ENCODE peak calls at places on chromosomes 3 and 15, in eight cellular contexts. G is sigmoid colon, J is A549, P is transverse colon, V is ovary, R is SK-N-SH, T is HepG2, F is tibial nerve. K is an unnamed sample. For H3K4me1, the result is how much of the 10 kb centered on the place peaks cover.

GRCh38 chr3:187473778-187474406 is 105.7 kb downstream of the RTP4 start:
- DNase-seq in G (no peak), J (peak), P (no peak), V (no peak), R (no peak), T (no peak), F (no peak), K (no peak)

GRCh38 chr3:154971771-154972326 is 108.3 kb upstream of the MME start:
- DNase-seq in G (no peak), J (peak), P (no peak), V (no peak), R (no peak), T (no peak), F (no peak), K (no peak)

GRCh38 chr3:132283440-132283839 is 33.8 kb upstream of the ACP3 start:
- DNase-seq in G (no peak), J (no peak), P (no peak), V (no peak), R (no peak), T (no peak), F (peak), K (peak)

GRCh38 chr15:95864467-95864886 is 466.0 kb upstream of the NR2F2 start:
- DNase-seq in G (peak), J (no peak), P (peak), V (peak), R (no peak), T (no peak), F (no peak), K (no peak)

GRCh38 chr3:194194051-194194756 is 58.3 kb downstream of the HES1 start:
- DNase-seq in G (no peak), J (no peak), P (no peak), V (no peak), R (no peak), T (no peak), F (no peak), K (no peak)

GRCh38 chr3:108089544-108089943 is 1.3 kb downstream of the CD47 start:
- DNase-seq in G (no peak), J (no peak), P (no peak), V (no peak), R (no peak), T (no peak), F (no peak), K (no peak)

GRCh38 chr3:99023590-99024192 is 122.2 kb upstream of the DCBLD2 start:
- DNase-seq in G (no peak), J (peak), P (no peak), V (no peak), R (peak), T (peak), F (peak), K (no peak)

GRCh38 chr3:191328963-191329653 is at the start of gene CCDC50:
- DNase-seq in G (peak), J (peak), P (peak), V (peak), R (peak), T (peak), F (peak), K (peak)

GRCh38 chr3:39263576-39263975 is 16.3 kb downstream of the CX3CR1 start:
- DNase-seq in G (no peak), J (no peak), P (no peak), V (no peak), R (no peak), T (no peak), F (no peak), K (no peak)

GRCh38 chr3:186915808-186916796 is 14.2 kb upstream of the ST6GAL1 start:
- DNase-seq in G (no peak), J (no peak), P (no peak), V (no peak), R (peak), T (no peak), F (no peak), K (no peak)

GRCh38 chr3:195886181-195887141 is 21.9 kb downstream of the TNK2 start:
- DNase-seq in G (peak), J (no peak), P (no peak), V (no peak), R (no peak), T (no peak), F (no peak), K (no peak)

GRCh38 chr15:74497584-74497983 is 36.6 kb upstream of the UBL7 start:
- DNase-seq in G (no peak), J (no peak), P (peak), V (no peak), R (no peak), T (no peak), F (no peak), K (no peak)

GRCh38 chr15:67897646-67898045 is 57.8 kb upstream of the RNU6-1 start:
- DNase-seq in G (no peak), J (no peak), P (no peak), V (no peak), R (no peak), T (no peak), F (no peak), K (no peak)

GRCh38 chr15:40891810-40892448 is 2.3 kb upstream of the VPS18 start:
- DNase-seq in G (no peak), J (peak), P (peak), V (no peak), R (peak), T (peak), F (no peak), K (no peak)

GRCh38 chr3:47377186-47377585 is 3.6 kb upstream of the PTPN23 start:
- DNase-seq in G (no peak), J (no peak), P (no peak), V (no peak), R (no peak), T (no peak), F (no peak), K (no peak)
- TF ChIP-seq EP300 in G (no peak), J (no peak), P (no peak), V (no peak), R (no peak), T (no peak), F (no peak), K (no peak)

DNA sequence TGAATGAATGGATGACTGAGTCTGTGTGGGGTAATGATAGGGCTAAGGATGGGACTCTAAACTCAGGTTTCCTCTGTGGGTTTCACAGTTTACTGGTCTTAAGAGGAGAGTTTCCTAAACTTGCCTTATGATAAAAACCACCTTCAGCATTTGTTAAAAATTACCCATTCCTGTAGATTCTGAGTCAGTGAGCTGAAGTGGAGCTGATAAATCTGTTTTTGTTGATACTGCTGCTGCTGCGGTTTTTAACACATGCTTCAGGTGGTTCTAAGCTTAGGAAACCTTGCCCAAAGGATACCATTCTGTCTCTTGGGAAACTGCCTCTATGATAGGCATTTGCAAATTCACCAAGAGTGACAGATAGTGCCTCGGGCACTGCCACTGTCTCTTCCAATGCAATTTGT is 52.6 kb downstream of the MECOM start:
- DNase-seq in G (no peak), J (no peak), P (no peak), V (no peak), R (no peak), T (no peak), F (no peak), K (no peak)
- H3K27ac ChIP-seq in G (no peak), J (no peak), P (no peak), V (no peak), R (no peak), T (no peak), F (no peak), K (no peak)

GRCh38 chr3:141753399-141753798 is 9.8 kb upstream of the GRK7 start:
- DNase-seq in G (no peak), J (no peak), P (no peak), V (no peak), R (no peak), T (no peak), F (no peak), K (no peak)
- H3K4me1 ChIP-seq in G (under half), J (under half), P (under half), V (under half), R (under half), T (under half), F (under half), K (under half)

DNA sequence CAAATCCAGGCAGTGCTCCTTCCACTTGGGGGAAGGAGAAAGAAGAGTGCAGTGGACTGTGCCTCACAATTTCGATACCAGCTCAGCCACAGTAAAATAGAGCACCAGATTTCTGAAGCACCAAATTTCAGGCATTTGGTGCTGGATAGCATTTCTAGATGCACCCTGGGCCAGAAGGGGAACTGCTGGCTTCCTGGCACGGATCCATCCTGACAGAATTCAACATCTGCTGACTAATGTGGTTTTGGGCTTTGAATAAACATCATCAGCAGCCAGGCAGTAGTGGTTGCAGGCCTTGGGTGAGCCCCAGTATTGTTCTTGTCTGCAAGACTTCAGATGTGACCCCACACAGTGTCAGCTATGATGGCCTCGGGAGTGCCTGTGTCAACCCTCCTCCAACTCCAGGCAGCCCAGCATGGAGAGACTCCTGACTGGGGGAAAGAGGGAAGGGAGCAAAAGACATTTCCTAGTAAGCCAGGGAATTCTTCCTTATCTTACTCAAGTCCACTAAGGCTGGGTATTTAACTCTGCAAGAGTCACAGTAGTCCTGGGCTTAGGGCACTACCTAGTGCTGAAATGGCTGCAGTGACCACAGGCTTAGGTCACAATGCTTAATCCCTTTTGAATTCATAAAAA is 74.9 kb downstream of the SPATA16 start:
- DNase-seq in G (no peak), J (no peak), P (no peak), V (no peak), R (peak), T (no peak), F (no peak), K (no peak)
- TF ChIP-seq EP300 in G (no peak), J (no peak), P (no peak), V (no peak), R (no peak), T (no peak), F (no peak), K (no peak)

GRCh38 chr3:11283126-11283478 is 10.9 kb downstream of the ATG7 start:
- DNase-seq in G (no peak), J (no peak), P (no peak), V (no peak), R (no peak), T (no peak), F (no peak), K (no peak)
- H3K27ac ChIP-seq in G (peak), J (no peak), P (peak), V (no peak), R (no peak), T (no peak), F (peak), K (peak)

GRCh38 chr3:13526626-13526949 is 22.3 kb upstream of the FBLN2 start:
- DNase-seq in G (no peak), J (no peak), P (no peak), V (no peak), R (no peak), T (no peak), F (no peak), K (no peak)
- H3K4me1 ChIP-seq in G (under half), J (under half), P (under half), V (under half), R (under half), T (under half), F (half or more), K (under half)

DNA sequence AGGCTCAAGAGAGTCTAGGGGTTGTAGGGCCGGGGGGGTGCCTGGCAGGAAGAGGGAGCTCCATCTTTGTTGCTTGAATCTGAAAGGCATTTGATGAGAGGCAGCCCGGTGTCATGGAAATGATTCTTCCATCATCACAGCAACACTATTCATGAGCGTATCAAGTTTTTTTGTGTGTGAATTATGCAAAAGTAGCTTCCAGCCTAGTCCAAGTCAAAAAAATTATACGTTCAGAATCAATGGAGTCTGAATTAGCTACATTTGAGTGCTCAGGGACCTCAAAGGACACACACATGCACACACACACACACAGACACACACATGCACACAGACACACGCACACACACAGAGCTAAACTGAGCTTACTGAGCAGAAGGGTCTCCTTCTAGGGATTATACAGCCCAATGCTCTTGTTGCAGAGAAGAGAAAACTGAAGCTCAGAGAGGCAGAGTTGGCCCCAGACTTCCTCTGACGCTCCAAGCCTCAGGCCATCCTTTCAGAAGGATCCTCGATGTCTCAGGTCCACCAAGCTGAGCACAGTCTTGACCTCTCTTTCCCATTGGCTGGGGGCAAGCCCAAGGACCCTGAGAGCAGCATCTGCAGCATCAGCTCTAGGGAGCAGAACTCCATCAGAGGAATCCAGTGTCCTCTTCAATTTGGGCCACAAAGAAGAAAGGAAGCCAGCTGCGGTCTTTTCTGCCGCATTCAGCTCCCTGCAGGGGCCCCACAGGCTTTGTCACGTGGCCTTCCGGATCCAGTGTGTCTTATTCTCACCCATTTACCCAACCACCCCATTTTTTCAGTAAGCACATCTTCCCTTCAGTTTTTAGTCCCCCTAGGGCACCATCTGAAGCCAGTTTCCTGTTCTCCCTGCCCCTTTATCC is 228.0 kb downstream of the UACA start:
- DNase-seq in G (no peak), J (no peak), P (peak), V (no peak), R (no peak), T (no peak), F (no peak), K (no peak)
- TF ChIP-seq EP300 in G (no peak), J (no peak), P (no peak), V (no peak), R (no peak), T (no peak), F (no peak), K (no peak)

DNA sequence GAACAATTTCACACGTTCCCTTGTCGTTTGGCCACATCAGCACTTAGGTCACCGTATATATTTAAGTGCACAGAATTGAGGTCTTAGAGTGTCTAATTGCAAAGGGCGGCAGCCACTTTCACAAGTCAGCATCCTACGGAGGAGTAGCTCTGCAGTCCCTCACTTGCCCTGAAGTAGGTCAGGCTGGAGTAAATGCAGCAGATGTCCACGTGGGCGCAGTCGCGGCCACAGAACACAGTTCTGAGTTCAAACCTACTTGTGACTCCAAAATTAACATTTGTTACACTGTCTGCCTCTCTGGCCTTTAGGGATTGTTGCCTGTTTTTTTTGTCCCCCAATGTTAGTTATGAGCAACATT is 85.8 kb downstream of the PDCD6IP start:
- DNase-seq in G (no peak), J (peak), P (no peak), V (no peak), R (no peak), T (peak), F (no peak), K (no peak)
- H3K27ac ChIP-seq in G (no peak), J (no peak), P (no peak), V (no peak), R (no peak), T (no peak), F (no peak), K (no peak)

GRCh38 chr3:32860499-32860898 is 42.7 kb downstream of the TRIM71 start:
- DNase-seq in G (no peak), J (no peak), P (no peak), V (no peak), R (no peak), T (no peak), F (no peak), K (no peak)

GRCh38 chr3:32861681-32862080 is 43.9 kb downstream of the TRIM71 start:
- DNase-seq in G (no peak), J (no peak), P (no peak), V (no peak), R (no peak), T (no peak), F (no peak), K (no peak)

GRCh38 chr3:32862247-32863013 is 44.6 kb downstream of the TRIM71 start:
- DNase-seq in G (no peak), J (no peak), P (no peak), V (no peak), R (no peak), T (no peak), F (no peak), K (no peak)

GRCh38 chr3:32857921-32858320 is 40.1 kb downstream of the TRIM71 start:
- DNase-seq in G (no peak), J (no peak), P (no peak), V (no peak), R (no peak), T (no peak), F (no peak), K (no peak)

GRCh38 chr3:32859604-32860237 is 41.9 kb downstream of the TRIM71 start:
- DNase-seq in G (no peak), J (no peak), P (no peak), V (no peak), R (no peak), T (no peak), F (no peak), K (no peak)
- H3K4me1 ChIP-seq in G (under half), J (under half), P (under half), V (under half), R (under half), T (half or more), F (under half), K (under half)

K was measured in esophagus muscularis mucosa.